ENCODE peak calls at places on chromosomes 5 and 9, in seven cellular contexts. I is A549, Y is HepG2, F is H1, R is SK-N-SH, M is transverse colon, U is GM12878. A is an unnamed sample.

GRCh38 chr9:137688725-137689124 is 69.9 kb downstream of the EHMT1 start:
- DNase-seq in I (no peak), Y (peak; percentile 79), F (no peak), R (no peak), M (no peak), U (no peak), A (no peak)

GRCh38 chr5:36369092-36369737 is 67.5 kb upstream of the RANBP3L start:
- DNase-seq in I (no peak), Y (no peak), F (no peak), R (no peak), M (no peak), U (no peak), A (no peak)

GRCh38 chr5:19928556-19929421 is 59.2 kb downstream of the CDH18 start:
- DNase-seq in I (peak; percentile 3), Y (peak; percentile 6), F (no peak), R (no peak), M (no peak), U (no peak), A (no peak)

GRCh38 chr5:179207920-179208705 is 137.1 kb downstream of the ADAMTS2 start:
- DNase-seq in I (no peak), Y (no peak), F (no peak), R (no peak), M (no peak), U (no peak), A (no peak)

GRCh38 chr5:120644516-120644915 is 180.4 kb downstream of the PRR16 start:
- DNase-seq in I (no peak), Y (no peak), F (no peak), R (no peak), M (no peak), U (no peak), A (no peak)

GRCh38 chr9:107523539-107523938 is 34.0 kb upstream of the KLF4 start:
- DNase-seq in I (no peak), Y (no peak), F (no peak), R (no peak), M (no peak), U (no peak), A (no peak)

GRCh38 chr5:15577132-15577531 is 77.2 kb downstream of the FBXL7 start:
- DNase-seq in I (no peak), Y (no peak), F (no peak), R (peak; percentile 34), M (no peak), U (no peak), A (no peak)

GRCh38 chr5:112738180-112738560 is 485 bp downstream of the APC start:
- DNase-seq in I (no peak), Y (no peak), F (no peak), R (peak; percentile 30), M (no peak), U (no peak), A (no peak)

GRCh38 chr9:125437771-125438221 is 176.2 kb downstream of the GAPVD1 start:
- DNase-seq in I (no peak), Y (no peak), F (no peak), R (no peak), M (no peak), U (no peak), A (peak; percentile 16)

GRCh38 chr5:9619331-9620092 is 10.6 kb downstream of the TAS2R1 start:
- DNase-seq in I (no peak), Y (no peak), F (no peak), R (no peak), M (no peak), U (no peak), A (no peak)

GRCh38 chr5:91706785-91707520 is 323.8 kb upstream of the ARRDC3 start:
- DNase-seq in I (no peak), Y (no peak), F (no peak), R (no peak), M (no peak), U (no peak), A (no peak)

GRCh38 chr9:93028448-93029006 is 30.0 kb upstream of the SUSD3 start:
- DNase-seq in I (no peak), Y (no peak), F (no peak), R (no peak), M (peak; percentile 16), U (peak; percentile 59), A (no peak)

GRCh38 chr9:129836342-129837007 is 1.2 kb downstream of the USP20 start:
- DNase-seq in I (peak; percentile 14), Y (no peak), F (no peak), R (no peak), M (peak; percentile 26), U (no peak), A (no peak)

GRCh38 chr5:176413255-176413565 is 3.1 kb downstream of the CLTB start:
- DNase-seq in I (no peak), Y (no peak), F (no peak), R (peak; percentile 9), M (no peak), U (no peak), A (no peak)

GRCh38 chr5:1091632-1092031 is 20.2 kb downstream of the SLC12A7 start:
- DNase-seq in I (no peak), Y (no peak), F (no peak), R (no peak), M (no peak), U (no peak), A (no peak)
- H3K4me1 ChIP-seq in I (no peaks in the 10 kb centered on the region), Y (no peaks in the 10 kb centered on the region), F (peaks cover 17% of the 10 kb centered on the region), R (peaks cover 8% of the 10 kb centered on the region), M (peaks cover 15% of the 10 kb centered on the region), U (no peaks in the 10 kb centered on the region), A (no peaks in the 10 kb centered on the region)

DNA sequence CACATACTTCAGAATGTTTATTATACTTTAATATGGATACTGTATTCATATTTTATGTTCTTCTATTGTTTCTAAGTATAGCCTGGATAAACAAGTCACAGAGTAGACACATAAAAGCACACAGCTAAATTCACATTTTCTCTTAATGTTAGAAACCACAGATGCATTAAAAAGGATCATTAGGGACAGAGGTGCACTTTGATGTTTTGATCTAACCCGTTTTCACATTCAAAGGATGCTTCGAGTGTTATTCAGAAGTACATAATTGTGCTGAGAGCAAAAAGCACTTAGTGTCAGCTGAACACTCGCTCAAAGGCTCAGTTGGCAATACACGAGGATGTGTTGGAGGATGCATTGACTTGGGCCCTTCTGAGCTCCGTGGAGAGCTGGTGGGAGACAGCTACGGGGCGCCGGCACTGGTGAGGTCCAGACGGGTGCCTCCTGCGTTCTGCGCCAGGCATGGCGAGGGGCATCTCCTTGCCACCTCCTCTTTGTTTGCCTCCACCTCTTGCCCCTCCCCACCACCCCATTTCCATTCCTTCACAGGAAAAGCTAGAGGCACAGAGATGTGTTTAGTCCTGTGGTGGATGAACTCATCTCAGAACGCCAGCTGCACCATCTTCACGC is 35.5 kb downstream of the MED10 start:
- DNase-seq in I (no peak), Y (no peak), F (no peak), R (no peak), M (no peak), U (no peak), A (no peak)
- TF ChIP-seq EP300 in I (no peak), Y (no peak), F (no peak), R (no peak), M (no peak), U (no peak), A (no peak)

DNA sequence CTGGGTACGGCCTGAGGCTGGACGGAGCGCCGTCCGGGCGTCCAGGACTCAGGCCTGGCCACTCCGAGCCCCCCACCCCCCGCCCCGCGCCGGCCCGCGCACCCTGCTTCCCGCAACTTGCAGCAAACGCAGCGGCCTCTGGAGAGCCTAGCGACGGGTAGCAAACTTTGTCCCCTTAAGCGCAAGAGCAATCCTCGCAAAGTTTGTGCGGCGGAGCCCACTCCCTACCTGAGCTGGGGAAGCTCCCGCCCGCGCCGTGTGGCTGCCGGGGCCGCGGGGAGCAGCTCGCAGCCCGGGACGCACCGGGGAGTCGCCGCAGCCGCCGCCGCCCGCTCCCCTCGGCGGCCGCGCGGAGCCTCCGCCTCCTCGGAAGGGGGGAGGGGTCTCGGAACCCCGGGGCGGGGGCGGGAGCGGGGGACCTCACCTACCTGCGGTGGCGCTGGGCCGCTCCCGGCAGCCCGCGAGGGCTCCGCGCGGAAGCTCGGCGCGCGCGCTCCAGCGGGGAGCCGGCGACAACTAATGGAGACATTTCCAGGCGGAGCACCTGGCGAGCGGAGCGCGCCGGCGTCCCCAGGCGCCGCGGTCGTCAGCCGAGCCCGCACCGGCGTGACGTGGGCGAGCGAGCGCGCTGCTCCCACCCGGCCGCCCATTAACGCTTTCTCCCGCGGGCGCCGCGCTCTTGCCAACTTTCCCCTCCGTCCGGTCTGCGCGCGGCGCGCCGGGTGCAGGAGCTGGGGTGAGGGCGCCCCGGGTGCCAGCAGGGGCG is 4.1 kb upstream of the IRX4 start:
- DNase-seq in I (no peak), Y (no peak), F (no peak), R (no peak), M (no peak), U (no peak), A (no peak)
- H3K4me1 ChIP-seq in I (peaks cover 17% of the 10 kb centered on the region), Y (no peaks in the 10 kb centered on the region), F (peaks cover 31% of the 10 kb centered on the region), R (no peaks in the 10 kb centered on the region), M (peaks cover 23% of the 10 kb centered on the region), U (no peaks in the 10 kb centered on the region), A (peaks cover 52% of the 10 kb centered on the region)

DNA sequence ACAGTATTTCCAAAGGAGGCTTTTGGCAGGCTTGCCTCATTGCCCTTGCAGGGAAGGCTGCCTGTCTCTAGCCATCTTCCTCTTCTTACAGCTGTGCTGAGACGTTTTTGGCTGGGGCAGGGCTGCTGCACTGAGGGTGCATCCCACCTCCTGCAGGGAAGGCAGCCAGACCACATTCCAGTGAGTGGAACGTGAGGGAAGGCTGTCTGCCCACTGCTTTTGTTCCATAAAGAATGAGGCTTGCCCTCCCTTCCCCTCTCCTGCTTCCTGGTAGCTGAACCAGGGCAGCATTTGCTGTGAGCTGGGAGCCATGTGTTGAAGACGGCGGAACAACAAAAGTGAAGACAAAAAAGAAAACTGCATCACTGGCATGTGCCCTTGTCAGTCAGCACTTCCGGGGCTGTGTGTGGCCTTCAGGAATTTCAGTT is 16.8 kb downstream of the MGAT1 start:
- DNase-seq in I (no peak), Y (no peak), F (peak; percentile 80), R (no peak), M (no peak), U (no peak), A (peak; percentile 60)
- TF ChIP-seq EP300 in I (no peak), Y (no peak), F (peak; percentile 24), R (no peak), M (no peak), U (no peak), A (no peak)

A was measured in stomach.